ENCODE peak calls at places on chromosomes 6 and 20, in six cellular contexts. D is NT2/D1, Y is NCI-H1417 treated with DMSO at 0.1 percent for 48 hours, K is nephron progenitor cell, J is Caco-2, N is NCI-H2029 treated with DMSO at 0.1 percent for 48 hours. Z is an unnamed sample.

GRCh38 chr6:17706580-17707370 is at the start of gene NUP153:
- DNase-seq in Y (peak), K (peak), N (peak), J (peak), D (peak), Z (peak)

GRCh38 chr6:43639984-43640800 is 4.6 kb downstream of the MAD2L1BP start:
- DNase-seq in K (no peak), D (no peak), Y (no peak), N (no peak), J (no peak), Z (no peak)

GRCh38 chr20:617934-618690 is 8.0 kb upstream of the TCF15 start:
- DNase-seq in J (no peak), N (no peak), K (no peak), Y (no peak), D (no peak), Z (no peak)

GRCh38 chr20:31666258-31667042 is 28.7 kb downstream of the COX4I2 start:
- DNase-seq in Y (no peak), N (no peak), D (no peak), K (no peak), J (peak), Z (no peak)

GRCh38 chr6:169489642-169490408 is 212.0 kb downstream of the WDR27 start:
- DNase-seq in Y (no peak), J (no peak), K (no peak), N (no peak), D (no peak), Z (no peak)

GRCh38 chr6:3265671-3266070 is 6.9 kb downstream of the PSMG4 start:
- DNase-seq in N (no peak), K (no peak), D (no peak), J (no peak), Y (no peak), Z (no peak)

GRCh38 chr6:132107896-132108295 is 156.7 kb upstream of the CCN2 start:
- DNase-seq in N (no peak), K (no peak), D (no peak), J (no peak), Y (no peak), Z (no peak)

GRCh38 chr6:30682181-30683117 is 4.0 kb downstream of the PPP1R18 start:
- DNase-seq in D (no peak), N (no peak), Y (no peak), K (peak), J (no peak), Z (no peak)

GRCh38 chr6:65650086-65650485 is 56.9 kb downstream of the EYS start:
- DNase-seq in J (no peak), N (no peak), Y (no peak), D (no peak), K (no peak), Z (no peak)

GRCh38 chr20:461254-462198 is 807 bp downstream of the TBC1D20 start:
- DNase-seq in Y (no peak), J (peak), K (peak), D (peak), N (no peak), Z (peak)

GRCh38 chr6:36666726-36667591 is 11.6 kb upstream of the CDKN1A start:
- DNase-seq in N (no peak), Y (peak), D (no peak), J (peak), K (peak), Z (peak)

GRCh38 chr20:1851396-1851795 is 43.8 kb upstream of the SIRPA start:
- DNase-seq in Y (no peak), J (no peak), K (no peak), D (no peak), N (no peak), Z (no peak)

GRCh38 chr6:19153270-19153980 is 683.7 kb upstream of the ID4 start:
- DNase-seq in J (no peak), K (no peak), N (no peak), D (no peak), Y (no peak), Z (no peak)

GRCh38 chr6:24909281-24910216 is 26.2 kb downstream of the RIPOR2 start:
- DNase-seq in K (no peak), Y (no peak), J (no peak), D (no peak), N (no peak), Z (no peak)

GRCh38 chr6:146210406-146211068 is 181.7 kb downstream of the GRM1 start:
- DNase-seq in J (no peak), N (no peak), K (no peak), Y (no peak), D (no peak), Z (no peak)

GRCh38 chr20:38298768-38299288 is 5.1 kb upstream of the BPI start:
- DNase-seq in Y (no peak), K (no peak), N (no peak), J (no peak), D (no peak), Z (no peak)

GRCh38 chr20:401682-402495 is 6.2 kb upstream of the RBCK1 start:
- DNase-seq in N (no peak), Y (no peak), K (no peak), J (peak), D (no peak), Z (no peak)

GRCh38 chr6:76772951-76773350 is 690.3 kb downstream of the HTR1B start:
- DNase-seq in N (no peak), Y (no peak), K (no peak), D (no peak), J (no peak), Z (no peak)

GRCh38 chr6:97160280-97160679 is 122.7 kb downstream of the MMS22L start:
- DNase-seq in Y (no peak), D (no peak), J (no peak), K (no peak), N (no peak), Z (no peak)

GRCh38 chr6:137269803-137270202 is 50.6 kb upstream of the IFNGR1 start:
- DNase-seq in K (no peak), D (no peak), Y (no peak), J (no peak), N (no peak), Z (no peak)

GRCh38 chr6:71258078-71258866 is 30.3 kb upstream of the OGFRL1 start:
- DNase-seq in Y (no peak), D (no peak), J (no peak), N (no peak), K (no peak), Z (no peak)

GRCh38 chr20:50610212-50610718 is 81.1 kb downstream of the RIPOR3 start:
- DNase-seq in Y (no peak), K (no peak), J (no peak), N (no peak), D (no peak), Z (no peak)

GRCh38 chr6:22102671-22103070 is 194.2 kb downstream of the PRL start:
- DNase-seq in J (no peak), K (no peak), D (no peak), Y (no peak), N (no peak), Z (no peak)

GRCh38 chr6:41066867-41067304 is 5.3 kb downstream of the OARD1 start:
- DNase-seq in N (peak), D (peak), Y (no peak), K (peak), J (peak), Z (peak)

GRCh38 chr6:35318200-35318844 is 20.7 kb downstream of the DEF6 start:
- DNase-seq in Y (peak), K (peak), J (peak), N (peak), D (peak), Z (peak)

GRCh38 chr6:89205819-89206218 is 11.3 kb downstream of the GABRR1 start:
- DNase-seq in D (no peak), Y (no peak), K (no peak), J (no peak), N (no peak), Z (no peak)

GRCh38 chr6:30683137-30683979 is 3.1 kb downstream of the PPP1R18 start:
- DNase-seq in D (no peak), J (no peak), N (no peak), Y (no peak), K (peak), Z (no peak)

GRCh38 chr20:34604980-34605788 is 46.7 kb downstream of the MAP1LC3A start:
- DNase-seq in D (no peak), N (no peak), J (no peak), Y (no peak), K (no peak), Z (no peak)

GRCh38 chr20:44738779-44739477 is 6.7 kb upstream of the KCNK15 start:
- DNase-seq in N (peak), Y (no peak), K (peak), D (peak), J (peak), Z (peak)

GRCh38 chr6:135257641-135258405 is 76.7 kb downstream of the MYB start:
- DNase-seq in Y (no peak), D (no peak), J (no peak), N (no peak), K (no peak), Z (no peak)

GRCh38 chr6:73696990-73697651 is 1.1 kb downstream of the CD109 start:
- DNase-seq in N (no peak), D (no peak), K (no peak), Y (no peak), J (no peak), Z (no peak)

GRCh38 chr20:50064640-50065615 is 48.0 kb downstream of the UBE2V1 start:
- DNase-seq in J (no peak), Y (no peak), K (no peak), N (no peak), D (no peak), Z (no peak)

GRCh38 chr6:36839819-36840379 is 655 bp upstream of the CPNE5 start:
- DNase-seq in K (peak), D (no peak), Y (no peak), J (no peak), N (no peak), Z (no peak)

GRCh38 chr20:31496761-31497295 is 17.4 kb upstream of the HM13 start:
- DNase-seq in Y (no peak), D (no peak), N (no peak), J (no peak), K (no peak), Z (no peak)

GRCh38 chr20:50242548-50242862 is 51.9 kb downstream of the CEBPB start:
- DNase-seq in K (no peak), D (no peak), J (no peak), N (no peak), Y (no peak), Z (no peak)

GRCh38 chr20:6959900-6960312 is 192.4 kb downstream of the BMP2 start:
- DNase-seq in K (no peak), Y (peak), N (no peak), J (no peak), D (no peak), Z (no peak)

GRCh38 chr20:53875452-53875851 is 194.9 kb downstream of the BCAS1 start:
- DNase-seq in D (no peak), J (no peak), N (no peak), Y (no peak), K (no peak), Z (no peak)

Z was measured in neuronal stem cell.